ENCODE peak calls at places on chromosomes 3 and 15, in seven cellular contexts. N is thoracic aorta, J is GM06990, M is right atrium auricular region, I is fibroblast of lung, L is mesenchymal stem cell, R is fibroblast of the aortic adventitia. A is an unnamed sample.
A peak's percentile ranks its signal among the peaks of the same experiment; 100 is the strongest.

GRCh38 chr15:39154136-39154770 is 426.6 kb upstream of the THBS1 start:
- DNase-seq in N (no peak), J (no peak), M (no peak), I (no peak), L (no peak), R (no peak), A (no peak)

GRCh38 chr15:92921215-92922131 is 21.3 kb downstream of the CHD2 start:
- DNase-seq in N (no peak), J (no peak), M (no peak), I (peak; percentile 35), L (peak; percentile 43), R (peak; percentile 64), A (no peak)

GRCh38 chr3:113193719-113194118 is 17.6 kb upstream of the BOC start:
- DNase-seq in N (no peak), J (no peak), M (no peak), I (no peak), L (peak; percentile 10), R (no peak), A (peak; percentile 46)

GRCh38 chr3:22960326-22960984 is 242.7 kb upstream of the UBE2E2 start:
- DNase-seq in N (no peak), J (no peak), M (no peak), I (peak; percentile 70), L (peak; percentile 42), R (peak; percentile 66), A (peak; percentile 17)

GRCh38 chr3:125587039-125587664 is 8.1 kb downstream of the OSBPL11 start:
- DNase-seq in N (no peak), J (no peak), M (no peak), I (peak; percentile 23), L (peak; percentile 24), R (peak; percentile 21), A (no peak)

GRCh38 chr15:31387101-31387482 is 60.5 kb downstream of the KLF13 start:
- DNase-seq in N (no peak), J (no peak), M (no peak), I (no peak), L (no peak), R (no peak), A (no peak)

GRCh38 chr3:140629351-140630137 is 48.3 kb upstream of the TRIM42 start:
- DNase-seq in N (no peak), J (no peak), M (no peak), I (peak; percentile 87), L (peak; percentile 31), R (peak; percentile 93), A (no peak)

GRCh38 chr3:171806200-171807128 is 3.8 kb downstream of the PLD1 start:
- DNase-seq in N (no peak), J (no peak), M (no peak), I (peak; percentile 95), L (peak; percentile 96), R (peak; percentile 84), A (no peak)

GRCh38 chr15:39682366-39682765 is 100.3 kb downstream of the FSIP1 start:
- DNase-seq in N (no peak), J (no peak), M (no peak), I (no peak), L (no peak), R (no peak), A (no peak)

GRCh38 chr3:112858410-112859069 is 11.9 kb upstream of the CD200R1L start:
- DNase-seq in N (no peak), J (peak; percentile 37), M (no peak), I (no peak), L (no peak), R (no peak), A (no peak)

GRCh38 chr3:100170492-100170891 is 56.2 kb upstream of the FILIP1L start:
- DNase-seq in N (no peak), J (no peak), M (no peak), I (no peak), L (no peak), R (no peak), A (no peak)

GRCh38 chr3:157176108-157176507 is 16.2 kb upstream of the CCNL1 start:
- DNase-seq in N (no peak), J (no peak), M (no peak), I (peak; percentile 51), L (peak; percentile 39), R (peak; percentile 50), A (peak; percentile 16)

GRCh38 chr3:170523248-170523647 is 62.6 kb downstream of the SLC7A14 start:
- DNase-seq in N (no peak), J (no peak), M (no peak), I (peak; percentile 34), L (peak; percentile 57), R (peak; percentile 43), A (no peak)

GRCh38 chr3:194136519-194137313 is 768 bp downstream of the HES1 start:
- DNase-seq in N (peak; percentile 5), J (peak; percentile 66), M (peak; percentile 68), I (peak; percentile 63), L (peak; percentile 87), R (peak; percentile 85), A (no peak)

GRCh38 chr15:66429117-66429516 is 42.4 kb downstream of the MAP2K1 start:
- DNase-seq in N (no peak), J (peak; percentile 13), M (no peak), I (no peak), L (no peak), R (no peak), A (no peak)

GRCh38 chr3:185658504-185658912 is 72.4 kb downstream of the SENP2 start:
- DNase-seq in N (peak; percentile 77), J (no peak), M (peak; percentile 93), I (peak; percentile 99), L (peak; percentile 96), R (peak; percentile 99), A (peak; percentile 42)

GRCh38 chr15:49103002-49103401 is 52.4 kb downstream of the COPS2 start:
- DNase-seq in N (no peak), J (no peak), M (no peak), I (no peak), L (peak; percentile 4), R (peak; percentile 47), A (no peak)

GRCh38 chr15:94294556-94294955 is 63.2 kb downstream of the MCTP2 start:
- DNase-seq in N (no peak), J (no peak), M (no peak), I (no peak), L (peak; percentile 91), R (no peak), A (no peak)

GRCh38 chr3:132432639-132433038 is 15.3 kb downstream of the DNAJC13 start:
- DNase-seq in N (no peak), J (no peak), M (no peak), I (peak; percentile 89), L (peak; percentile 91), R (peak; percentile 86), A (no peak)

GRCh38 chr3:186844908-186845307 is 2.4 kb downstream of the ADIPOQ start:
- DNase-seq in N (no peak), J (no peak), M (no peak), I (no peak), L (no peak), R (no peak), A (no peak)

GRCh38 chr3:23888617-23889228 is 28.1 kb downstream of the NKIRAS1 start:
- DNase-seq in N (no peak), J (no peak), M (no peak), I (peak; percentile 74), L (peak; percentile 57), R (peak; percentile 76), A (no peak)

GRCh38 chr15:60469893-60470641 is 8.9 kb downstream of the ICE2 start:
- DNase-seq in N (no peak), J (no peak), M (no peak), I (no peak), L (peak; percentile 42), R (no peak), A (no peak)

GRCh38 chr15:80547264-80547663 is 143.1 kb downstream of the ARNT2 start:
- DNase-seq in N (no peak), J (no peak), M (no peak), I (no peak), L (peak; percentile 25), R (peak; percentile 17), A (no peak)
- H3K4me3 ChIP-seq in N (no peak overlapping the region), J (no peak overlapping the region), M (no peak overlapping the region), I (no peak overlapping the region), L (no peak overlapping the region), R (no peak overlapping the region), A (no peak overlapping the region)

GRCh38 chr3:17142516-17142915 is 257.8 kb downstream of the PLCL2 start:
- DNase-seq in N (no peak), J (no peak), M (no peak), I (no peak), L (no peak), R (no peak), A (no peak)

GRCh38 chr3:17140670-17141505 is 256.1 kb downstream of the PLCL2 start:
- DNase-seq in N (peak; percentile 52), J (no peak), M (peak; percentile 78), I (peak; percentile 9), L (no peak), R (peak; percentile 63), A (no peak)

GRCh38 chr3:17143893-17144664 is 259.3 kb downstream of the PLCL2 start:
- DNase-seq in N (no peak), J (no peak), M (no peak), I (no peak), L (no peak), R (no peak), A (no peak)

GRCh38 chr3:17141699-17142098 is 256.9 kb downstream of the PLCL2 start:
- DNase-seq in N (no peak), J (no peak), M (no peak), I (no peak), L (no peak), R (no peak), A (no peak)

GRCh38 chr3:17144665-17144993 is 259.9 kb downstream of the PLCL2 start:
- DNase-seq in N (no peak), J (no peak), M (no peak), I (no peak), L (no peak), R (no peak), A (no peak)
- H3K4me3 ChIP-seq in N (no peak overlapping the region), J (no peak overlapping the region), M (no peak overlapping the region), I (no peak overlapping the region), L (no peak overlapping the region), R (no peak overlapping the region), A (no peak overlapping the region)

GRCh38 chr15:43828061-43828657 is 1.4 kb downstream of the WDR76 start:
- DNase-seq in N (no peak), J (peak; percentile 43), M (no peak), I (peak; percentile 15), L (peak; percentile 31), R (peak; percentile 25), A (no peak)
- H3K4me3 ChIP-seq in N (peak overlapping the region; percentile 78), J (peak overlapping the region; percentile 90), M (no peak overlapping the region), I (peak overlapping the region; percentile 92), L (no peak overlapping the region), R (peak overlapping the region; percentile 76), A (no peak overlapping the region)

GRCh38 chr3:43999920-44000319 is 241.8 kb upstream of the TOPAZ1 start:
- DNase-seq in N (no peak), J (no peak), M (no peak), I (no peak), L (no peak), R (no peak), A (no peak)

GRCh38 chr3:44001072-44001471 is 240.6 kb upstream of the TOPAZ1 start:
- DNase-seq in N (no peak), J (no peak), M (no peak), I (peak; percentile 12), L (no peak), R (peak; percentile 50), A (no peak)

GRCh38 chr3:43998841-43999805 is 242.6 kb upstream of the TOPAZ1 start:
- DNase-seq in N (no peak), J (peak; percentile 77), M (no peak), I (peak; percentile 69), L (peak; percentile 4), R (peak; percentile 54), A (peak; percentile 90)

GRCh38 chr3:44000586-44000985 is 241.1 kb upstream of the TOPAZ1 start:
- DNase-seq in N (no peak), J (no peak), M (no peak), I (peak; percentile 76), L (no peak), R (peak; percentile 81), A (peak; percentile 37)

GRCh38 chr3:44003801-44004200 is 237.9 kb upstream of the TOPAZ1 start:
- DNase-seq in N (no peak), J (no peak), M (no peak), I (no peak), L (no peak), R (no peak), A (no peak)
- H3K4me3 ChIP-seq in N (no peak overlapping the region), J (no peak overlapping the region), M (no peak overlapping the region), I (no peak overlapping the region), L (no peak overlapping the region), R (no peak overlapping the region), A (no peak overlapping the region)

A was measured in thyroid gland.